ENCODE peak calls at places on chromosomes 3 and 15, in six cellular contexts. X is SK-N-SH, L is ovary, R is sigmoid colon, U is A549, D is stomach. Z is an unnamed sample.

GRCh38 chr3:155744626-155745324 is at the start of gene PLCH1:
- DNase-seq in X (peak; percentile 86), L (peak; percentile 47), R (peak; percentile 74), U (peak; percentile 80), D (peak; percentile 74), Z (peak; percentile 84)

GRCh38 chr3:39384665-39385000 is 1.5 kb downstream of the SLC25A38 start:
- DNase-seq in X (no peak), L (no peak), R (no peak), U (no peak), D (no peak), Z (no peak)

GRCh38 chr3:65178703-65179102 is 490.9 kb upstream of the ADAMTS9 start:
- DNase-seq in X (no peak), L (no peak), R (no peak), U (no peak), D (no peak), Z (no peak)

GRCh38 chr3:163056874-163057497 is 1560.4 kb downstream of the OTOL1 start:
- DNase-seq in X (peak; percentile 47), L (peak; percentile 17), R (no peak), U (peak; percentile 56), D (peak; percentile 35), Z (no peak)

GRCh38 chr3:64674591-64675076 is 13.2 kb downstream of the ADAMTS9 start:
- DNase-seq in X (peak; percentile 56), L (no peak), R (no peak), U (no peak), D (no peak), Z (no peak)

GRCh38 chr3:68436619-68437411 is 495.5 kb downstream of the TAFA4 start:
- DNase-seq in X (no peak), L (no peak), R (no peak), U (no peak), D (no peak), Z (no peak)

GRCh38 chr3:110391640-110392395 is 679.8 kb upstream of the NECTIN3 start:
- DNase-seq in X (no peak), L (no peak), R (no peak), U (no peak), D (no peak), Z (no peak)

GRCh38 chr15:63046927-63047760 is 4.6 kb downstream of the TPM1 start:
- DNase-seq in X (no peak), L (no peak), R (no peak), U (peak; percentile 49), D (no peak), Z (no peak)

GRCh38 chr3:177802151-177802900 is 605.0 kb upstream of the TBL1XR1 start:
- DNase-seq in X (no peak), L (no peak), R (no peak), U (no peak), D (no peak), Z (no peak)

GRCh38 chr15:75597667-75598341 is 18.7 kb upstream of the PTPN9 start:
- DNase-seq in X (no peak), L (no peak), R (no peak), U (peak; percentile 33), D (peak; percentile 47), Z (no peak)

GRCh38 chr3:38049358-38050126 is 10.5 kb downstream of the DLEC1 start:
- DNase-seq in X (no peak), L (no peak), R (no peak), U (no peak), D (no peak), Z (no peak)

GRCh38 chr3:14323401-14324223 is 78.8 kb upstream of the SLC6A6 start:
- DNase-seq in X (peak; percentile 47), L (no peak), R (no peak), U (no peak), D (no peak), Z (peak; percentile 28)

GRCh38 chr3:71972031-71972430 is 187.1 kb upstream of the PROK2 start:
- DNase-seq in X (no peak), L (no peak), R (no peak), U (no peak), D (no peak), Z (no peak)

GRCh38 chr3:101292027-101292426 is 28.3 kb downstream of the IMPG2 start:
- DNase-seq in X (no peak), L (no peak), R (no peak), U (no peak), D (no peak), Z (no peak)
- TF ChIP-seq CTCF in X (no peak), L (no peak), R (no peak), U (no peak), D (no peak), Z (no peak)

DNA sequence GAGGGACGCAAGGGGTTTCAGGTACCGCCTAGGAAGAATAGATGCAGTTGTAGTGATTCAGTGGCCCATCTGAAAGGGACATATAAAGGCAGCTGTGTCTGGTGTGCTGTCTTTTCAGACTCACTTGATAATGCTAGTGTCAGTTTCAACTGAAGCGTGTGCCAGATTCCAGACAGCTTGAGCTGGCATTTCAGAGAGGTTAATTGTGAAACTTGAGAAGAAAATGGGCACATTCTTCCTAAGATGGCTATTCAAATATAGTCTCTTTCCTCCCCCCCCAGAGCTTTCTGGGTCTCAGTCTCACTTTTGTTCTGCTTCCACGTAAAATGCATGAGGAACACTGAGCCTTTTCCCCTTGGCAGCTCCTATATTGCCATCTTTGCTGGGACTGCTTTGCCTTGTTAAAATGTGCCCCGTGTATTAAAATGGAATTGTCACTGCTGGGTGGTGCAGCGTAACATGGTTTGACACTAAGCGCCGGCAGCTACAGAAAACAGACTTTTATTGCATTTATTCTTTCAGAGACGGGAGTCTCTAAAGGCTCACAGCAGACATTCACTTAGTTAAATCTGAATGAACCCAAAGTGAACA is 478.7 kb downstream of the RBMS3 start:
- DNase-seq in X (peak; percentile 10), L (no peak), R (no peak), U (no peak), D (no peak), Z (no peak)
- TF ChIP-seq EP300 in X (no peak), L (no peak), R (no peak), U (no peak), D (no peak), Z (no peak)

GRCh38 chr15:40511093-40511471 is 40.3 kb downstream of the CHST14 start:
- DNase-seq in X (no peak), L (peak; percentile 45), R (no peak), U (no peak), D (no peak), Z (no peak)
- H3K27ac ChIP-seq in X (no peak overlapping the region), L (peak overlapping the region; percentile 76), R (peak overlapping the region; percentile 4), U (peak overlapping the region; percentile 68), D (peak overlapping the region; percentile 70), Z (peak overlapping the region; percentile 35)

GRCh38 chr15:33007295-33007855 is 187.1 kb downstream of the FMN1 start:
- DNase-seq in X (no peak), L (no peak), R (no peak), U (peak; percentile 67), D (no peak), Z (no peak)
- TF ChIP-seq CTCF in X (peak; percentile 36), L (no peak), R (no peak), U (peak; percentile 48), D (no peak), Z (no peak)

GRCh38 chr3:147358144-147358992 is 48.0 kb downstream of the ZIC4 start:
- DNase-seq in X (no peak), L (no peak), R (no peak), U (no peak), D (no peak), Z (no peak)

GRCh38 chr3:147364771-147365170 is 41.6 kb downstream of the ZIC4 start:
- DNase-seq in X (no peak), L (no peak), R (no peak), U (no peak), D (no peak), Z (no peak)

GRCh38 chr3:147359177-147360062 is 46.9 kb downstream of the ZIC4 start:
- DNase-seq in X (no peak), L (no peak), R (no peak), U (no peak), D (no peak), Z (no peak)

GRCh38 chr3:147361671-147362420 is 44.5 kb downstream of the ZIC4 start:
- DNase-seq in X (peak; percentile 59), L (no peak), R (no peak), U (peak; percentile 27), D (no peak), Z (no peak)

GRCh38 chr3:147360936-147361670 is 45.2 kb downstream of the ZIC4 start:
- DNase-seq in X (peak; percentile 62), L (no peak), R (no peak), U (no peak), D (no peak), Z (no peak)
- TF ChIP-seq EP300 in X (no peak), L (no peak), R (no peak), U (no peak), D (no peak), Z (no peak)

GRCh38 chr15:68298336-68298735 is 20.8 kb downstream of the FEM1B start:
- DNase-seq in X (no peak), L (peak; percentile 4), R (no peak), U (no peak), D (no peak), Z (no peak)
- H3K27ac ChIP-seq in X (no peak overlapping the region), L (no peak overlapping the region), R (peak overlapping the region; percentile 40), U (no peak overlapping the region), D (peak overlapping the region; percentile 54), Z (peak overlapping the region; percentile 42)

GRCh38 chr15:35186346-35186745 is 101.3 kb upstream of the NANOGP8 start:
- DNase-seq in X (no peak), L (no peak), R (no peak), U (no peak), D (no peak), Z (no peak)

GRCh38 chr15:35179739-35180138 is 94.6 kb upstream of the NANOGP8 start:
- DNase-seq in X (no peak), L (no peak), R (no peak), U (no peak), D (no peak), Z (no peak)

GRCh38 chr15:35184646-35185045 is 99.6 kb upstream of the NANOGP8 start:
- DNase-seq in X (no peak), L (no peak), R (no peak), U (no peak), D (no peak), Z (no peak)

GRCh38 chr15:35181538-35181937 is 96.4 kb upstream of the NANOGP8 start:
- DNase-seq in X (no peak), L (no peak), R (no peak), U (peak; percentile 6), D (no peak), Z (no peak)

DNA sequence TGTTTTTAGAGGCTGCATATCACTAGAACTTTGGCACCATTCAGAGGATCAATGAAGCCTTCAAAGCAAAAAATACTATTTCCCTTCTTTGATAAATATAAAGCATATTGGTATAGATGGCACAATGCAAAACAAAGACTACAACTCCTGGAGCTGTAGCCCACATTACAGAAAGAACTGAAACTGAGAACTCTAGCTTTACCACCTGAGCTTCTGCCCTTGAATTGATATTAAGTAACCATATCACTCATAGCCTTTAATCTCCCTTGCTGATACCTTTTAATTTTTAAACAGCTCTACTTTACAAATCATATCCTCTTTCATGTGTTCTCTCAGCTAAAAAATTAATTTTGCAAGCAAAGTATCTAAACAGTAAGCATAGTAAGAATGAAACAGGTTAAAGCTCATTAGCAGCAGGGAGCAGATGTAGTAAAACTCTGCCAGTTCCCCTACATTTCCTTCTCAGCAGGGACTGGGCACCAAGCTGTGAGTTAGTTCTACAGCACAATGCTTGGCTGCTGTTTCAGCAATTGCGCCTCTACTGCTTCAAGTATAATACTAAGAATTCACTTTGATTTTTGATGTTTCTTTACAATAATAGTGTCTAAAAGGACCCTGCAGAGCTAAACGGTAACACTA is 97.9 kb upstream of the NANOGP8 start:
- DNase-seq in X (no peak), L (no peak), R (no peak), U (no peak), D (no peak), Z (no peak)
- TF ChIP-seq CTCF in X (no peak), L (no peak), R (no peak), U (no peak), D (no peak), Z (no peak)

GRCh38 chr3:50321146-50321843 is 1.2 kb downstream of the HYAL2 start:
- DNase-seq in X (peak; percentile 96), L (peak; percentile 90), R (peak; percentile 95), U (peak; percentile 88), D (peak; percentile 92), Z (peak; percentile 95)
- TF ChIP-seq EP300 in X (peak; percentile 70), L (no peak), R (no peak), U (no peak), D (no peak), Z (no peak)